ENCODE peak calls at places on chromosomes 5 and 9, in six cellular contexts. One of them, this sample, is unnamed.

GRCh38 chr5:1724822-1725602 is 74.6 kb downstream of the MRPL36 start:
- DNase-seq in GM23248: no peak
- DNase-seq in A549: no peak
- DNase-seq in kidney epithelial cell: no peak
- DNase-seq in HL-60: no peak
- DNase-seq in AG09309: no peak
- DNase-seq in this sample: no peak

GRCh38 chr9:5621327-5621726 is 7.6 kb upstream of the RIC1 start:
- DNase-seq in kidney epithelial cell: no peak
- DNase-seq in AG09309: no peak
- DNase-seq in GM23248: peak
- DNase-seq in A549: peak
- DNase-seq in HL-60: no peak
- DNase-seq in this sample: peak

GRCh38 chr5:158882660-158883059 is 217.1 kb downstream of the EBF1 start:
- DNase-seq in A549: no peak
- DNase-seq in AG09309: no peak
- DNase-seq in GM23248: no peak
- DNase-seq in HL-60: no peak
- DNase-seq in kidney epithelial cell: no peak
- DNase-seq in this sample: no peak

GRCh38 chr5:67855523-67855922 is 360.0 kb upstream of the PIK3R1 start:
- DNase-seq in A549: no peak
- DNase-seq in HL-60: no peak
- DNase-seq in GM23248: no peak
- DNase-seq in kidney epithelial cell: no peak
- DNase-seq in AG09309: no peak
- DNase-seq in this sample: no peak

GRCh38 chr5:56289602-56289987 is 56.5 kb upstream of the ANKRD55 start:
- DNase-seq in A549: no peak
- DNase-seq in kidney epithelial cell: no peak
- DNase-seq in GM23248: no peak
- DNase-seq in HL-60: no peak
- DNase-seq in AG09309: no peak
- DNase-seq in this sample: no peak

GRCh38 chr5:174300118-174300940 is 254.8 kb downstream of the NSG2 start:
- DNase-seq in AG09309: no peak
- DNase-seq in A549: no peak
- DNase-seq in HL-60: no peak
- DNase-seq in GM23248: no peak
- DNase-seq in kidney epithelial cell: no peak
- DNase-seq in this sample: no peak

GRCh38 chr9:132500193-132500592 is 82.2 kb upstream of the BARHL1 start:
- DNase-seq in GM23248: no peak
- DNase-seq in AG09309: no peak
- DNase-seq in A549: no peak
- DNase-seq in HL-60: no peak
- DNase-seq in kidney epithelial cell: no peak
- DNase-seq in this sample: no peak

GRCh38 chr5:72015103-72015548 is 92.1 kb upstream of the MAP1B start:
- DNase-seq in AG09309: no peak
- DNase-seq in A549: peak
- DNase-seq in HL-60: no peak
- DNase-seq in kidney epithelial cell: no peak
- DNase-seq in GM23248: peak
- DNase-seq in this sample: no peak

GRCh38 chr9:73371801-73372200 is 220.1 kb downstream of the ANXA1 start:
- DNase-seq in GM23248: no peak
- DNase-seq in A549: no peak
- DNase-seq in kidney epithelial cell: no peak
- DNase-seq in HL-60: no peak
- DNase-seq in AG09309: no peak
- DNase-seq in this sample: no peak

GRCh38 chr9:121725008-121725795 is 73.8 kb downstream of the DAB2IP start:
- DNase-seq in AG09309: peak
- DNase-seq in A549: no peak
- DNase-seq in GM23248: peak
- DNase-seq in kidney epithelial cell: no peak
- DNase-seq in HL-60: no peak
- DNase-seq in this sample: peak

GRCh38 chr5:177300971-177301370 is 2.5 kb downstream of the RAB24 start:
- DNase-seq in GM23248: no peak
- DNase-seq in HL-60: no peak
- DNase-seq in kidney epithelial cell: no peak
- DNase-seq in AG09309: no peak
- DNase-seq in A549: no peak
- DNase-seq in this sample: no peak

GRCh38 chr5:104370523-104370922 is 807.9 kb upstream of the NUDT12 start:
- DNase-seq in GM23248: no peak
- DNase-seq in AG09309: no peak
- DNase-seq in kidney epithelial cell: no peak
- DNase-seq in A549: no peak
- DNase-seq in HL-60: no peak
- DNase-seq in this sample: no peak

GRCh38 chr5:78927657-78928282 is 57.3 kb downstream of the ARSB start:
- DNase-seq in A549: peak
- DNase-seq in HL-60: no peak
- DNase-seq in GM23248: peak
- DNase-seq in AG09309: no peak
- DNase-seq in kidney epithelial cell: peak
- DNase-seq in this sample: no peak

GRCh38 chr9:101445353-101446029 is 9.9 kb upstream of the ALDOB start:
- DNase-seq in kidney epithelial cell: no peak
- DNase-seq in HL-60: no peak
- DNase-seq in A549: no peak
- DNase-seq in GM23248: peak
- DNase-seq in AG09309: no peak
- DNase-seq in this sample: no peak

GRCh38 chr9:137619240-137620090 is 660 bp downstream of the EHMT1 start:
- DNase-seq in AG09309: no peak
- DNase-seq in HL-60: no peak
- DNase-seq in GM23248: peak
- DNase-seq in A549: peak
- DNase-seq in kidney epithelial cell: no peak
- DNase-seq in this sample: no peak

GRCh38 chr5:176744584-176744965 is 65.8 kb upstream of the UNC5A start:
- DNase-seq in A549: peak
- DNase-seq in HL-60: no peak
- DNase-seq in kidney epithelial cell: no peak
- DNase-seq in GM23248: no peak
- DNase-seq in AG09309: no peak
- DNase-seq in this sample: no peak

GRCh38 chr5:152701305-152701704 is 296.2 kb upstream of the NMUR2 start:
- DNase-seq in GM23248: no peak
- DNase-seq in A549: no peak
- DNase-seq in HL-60: no peak
- DNase-seq in AG09309: no peak
- DNase-seq in kidney epithelial cell: no peak
- DNase-seq in this sample: no peak

GRCh38 chr9:31873717-31874116 is 510.7 kb upstream of the ACO1 start:
- DNase-seq in HL-60: no peak
- DNase-seq in GM23248: no peak
- DNase-seq in A549: no peak
- DNase-seq in kidney epithelial cell: no peak
- DNase-seq in AG09309: no peak
- DNase-seq in this sample: no peak

GRCh38 chr9:108724122-108724521 is 131.7 kb downstream of the ACTL7B start:
- DNase-seq in kidney epithelial cell: no peak
- DNase-seq in GM23248: no peak
- DNase-seq in A549: no peak
- DNase-seq in AG09309: no peak
- DNase-seq in HL-60: no peak
- DNase-seq in this sample: no peak

GRCh38 chr9:3804148-3804547 is 278.3 kb upstream of the RFX3 start:
- DNase-seq in A549: no peak
- DNase-seq in kidney epithelial cell: no peak
- DNase-seq in GM23248: peak
- DNase-seq in AG09309: no peak
- DNase-seq in HL-60: no peak
- DNase-seq in this sample: no peak

GRCh38 chr5:163347671-163348070 is 89.7 kb upstream of the CCNG1 start:
- DNase-seq in GM23248: peak
- DNase-seq in AG09309: peak
- DNase-seq in HL-60: peak
- DNase-seq in kidney epithelial cell: peak
- DNase-seq in A549: peak
- DNase-seq in this sample: peak

GRCh38 chr9:121055642-121056143 is 5.6 kb upstream of the C5 start:
- DNase-seq in GM23248: peak
- DNase-seq in AG09309: no peak
- DNase-seq in A549: peak
- DNase-seq in kidney epithelial cell: no peak
- DNase-seq in HL-60: no peak
- DNase-seq in this sample: no peak

GRCh38 chr9:86924206-86924605 is 23.1 kb downstream of the GAS1 start:
- DNase-seq in HL-60: no peak
- DNase-seq in kidney epithelial cell: no peak
- DNase-seq in A549: no peak
- DNase-seq in AG09309: no peak
- DNase-seq in GM23248: no peak
- DNase-seq in this sample: no peak

GRCh38 chr5:126866837-126867236 is 89.9 kb downstream of the LMNB1 start:
- DNase-seq in HL-60: no peak
- DNase-seq in A549: no peak
- DNase-seq in GM23248: peak
- DNase-seq in AG09309: no peak
- DNase-seq in kidney epithelial cell: no peak
- DNase-seq in this sample: no peak

GRCh38 chr5:139745121-139745799 is 50.3 kb upstream of the PSD2 start:
- DNase-seq in HL-60: no peak
- DNase-seq in AG09309: peak
- DNase-seq in A549: peak
- DNase-seq in GM23248: peak
- DNase-seq in kidney epithelial cell: peak
- DNase-seq in this sample: peak

GRCh38 chr5:133203317-133204305 is 151.8 kb downstream of the HSPA4 start:
- DNase-seq in A549: no peak
- DNase-seq in kidney epithelial cell: peak
- DNase-seq in HL-60: no peak
- DNase-seq in GM23248: no peak
- DNase-seq in AG09309: no peak
- DNase-seq in this sample: no peak

DNA sequence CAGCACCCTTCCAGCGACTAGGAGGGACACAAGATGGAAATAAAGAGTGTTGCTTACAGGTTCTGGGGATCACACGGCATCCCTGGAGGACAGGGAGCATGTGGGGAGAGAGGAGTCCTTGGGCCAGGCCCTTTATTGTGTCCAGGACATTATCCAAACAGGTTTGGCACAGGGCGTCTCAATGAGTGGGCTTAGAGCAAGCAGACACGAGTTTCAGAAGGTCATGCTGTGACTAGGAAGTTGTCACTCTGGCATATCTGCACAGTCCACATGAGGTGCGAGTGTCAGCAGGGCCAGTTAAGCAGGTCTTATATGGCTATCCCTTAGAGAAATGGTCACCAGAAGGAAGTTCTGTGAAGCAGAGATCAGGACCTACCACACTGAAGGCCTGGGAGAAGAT is 174.5 kb upstream of the OTULINL start:
- DNase-seq in A549: no peak
- DNase-seq in HL-60: no peak
- DNase-seq in GM23248: no peak
- DNase-seq in AG09309: no peak
- DNase-seq in kidney epithelial cell: no peak
- DNase-seq in this sample: no peak
- H3K4me3 ChIP-seq in A549: no peak
- H3K4me3 ChIP-seq in HL-60: no peak
- H3K4me3 ChIP-seq in GM23248: no peak
- H3K4me3 ChIP-seq in AG09309: no peak
- H3K4me3 ChIP-seq in kidney epithelial cell: no peak
- H3K4me3 ChIP-seq in this sample: no peak

GRCh38 chr5:124986170-124986569 is 239.7 kb upstream of the ZNF608 start:
- DNase-seq in GM23248: no peak
- DNase-seq in HL-60: no peak
- DNase-seq in kidney epithelial cell: no peak
- DNase-seq in AG09309: no peak
- DNase-seq in A549: no peak
- DNase-seq in this sample: no peak
- H3K4me3 ChIP-seq in GM23248: no peak
- H3K4me3 ChIP-seq in HL-60: no peak
- H3K4me3 ChIP-seq in kidney epithelial cell: no peak
- H3K4me3 ChIP-seq in AG09309: no peak
- H3K4me3 ChIP-seq in A549: no peak
- H3K4me3 ChIP-seq in this sample: no peak

GRCh38 chr5:10564838-10565784 is 1.2 kb downstream of the ANKRD33B start:
- DNase-seq in AG09309: no peak
- DNase-seq in GM23248: peak
- DNase-seq in HL-60: no peak
- DNase-seq in A549: no peak
- DNase-seq in kidney epithelial cell: no peak
- DNase-seq in this sample: no peak

GRCh38 chr5:10567181-10567591 is 3.3 kb downstream of the ANKRD33B start:
- DNase-seq in HL-60: no peak
- DNase-seq in GM23248: no peak
- DNase-seq in A549: no peak
- DNase-seq in AG09309: no peak
- DNase-seq in kidney epithelial cell: no peak
- DNase-seq in this sample: no peak

GRCh38 chr5:10565785-10566506 is 2.1 kb downstream of the ANKRD33B start:
- DNase-seq in A549: no peak
- DNase-seq in kidney epithelial cell: no peak
- DNase-seq in AG09309: no peak
- DNase-seq in HL-60: no peak
- DNase-seq in GM23248: peak
- DNase-seq in this sample: no peak

GRCh38 chr5:10567781-10568321 is 4.0 kb downstream of the ANKRD33B start:
- DNase-seq in A549: no peak
- DNase-seq in kidney epithelial cell: no peak
- DNase-seq in AG09309: no peak
- DNase-seq in GM23248: peak
- DNase-seq in HL-60: no peak
- DNase-seq in this sample: peak

DNA sequence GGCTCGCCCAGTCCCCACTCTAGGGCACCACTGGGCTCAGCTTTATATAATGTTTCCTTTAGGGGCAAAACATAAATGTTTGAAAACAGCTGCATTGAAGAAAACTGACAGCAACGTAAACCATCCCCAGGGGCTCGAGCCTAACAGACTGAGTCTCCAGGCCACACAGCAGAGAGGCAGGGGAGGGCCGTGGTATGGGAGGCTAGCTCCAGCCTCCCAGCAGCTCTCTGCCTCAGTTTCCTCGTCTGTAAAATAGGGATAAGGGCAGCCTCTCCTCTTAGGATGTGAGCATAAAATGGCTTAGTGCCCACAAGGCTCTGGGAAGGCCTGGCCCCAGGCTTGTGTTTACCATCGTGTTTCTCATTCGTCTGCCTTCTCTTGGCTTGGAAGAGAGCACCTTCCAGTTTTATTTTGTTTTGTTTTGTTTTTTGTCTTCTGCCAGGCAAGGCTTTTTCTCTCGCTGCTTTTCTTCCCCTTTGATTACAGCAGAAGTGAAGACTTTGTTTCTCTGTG is 2.7 kb downstream of the ANKRD33B start:
- DNase-seq in AG09309: no peak
- DNase-seq in kidney epithelial cell: no peak
- DNase-seq in A549: no peak
- DNase-seq in GM23248: no peak
- DNase-seq in HL-60: no peak
- DNase-seq in this sample: no peak
- H3K4me3 ChIP-seq in AG09309: no peak
- H3K4me3 ChIP-seq in kidney epithelial cell: no peak
- H3K4me3 ChIP-seq in A549: peak
- H3K4me3 ChIP-seq in GM23248: peak
- H3K4me3 ChIP-seq in HL-60: peak
- H3K4me3 ChIP-seq in this sample: peak

GRCh38 chr5:106254784-106255183 is 1416.0 kb downstream of the EFNA5 start:
- DNase-seq in GM23248: no peak
- DNase-seq in HL-60: no peak
- DNase-seq in A549: no peak
- DNase-seq in kidney epithelial cell: no peak
- DNase-seq in AG09309: no peak
- DNase-seq in this sample: no peak
- H3K4me3 ChIP-seq in GM23248: no peak
- H3K4me3 ChIP-seq in HL-60: no peak
- H3K4me3 ChIP-seq in A549: no peak
- H3K4me3 ChIP-seq in kidney epithelial cell: no peak
- H3K4me3 ChIP-seq in AG09309: no peak
- H3K4me3 ChIP-seq in this sample: no peak

This sample was measured in BJ.